ENCODE peak calls at places on chromosomes 12 and 14, in ten cellular contexts. B is foreskin fibroblast, I is T-helper 2 cell, Y is fibroblast of the aortic adventitia, V is tibial artery, T is NCI-H2081, R is astrocyte of the cerebellum, U is adrenal gland, M is caudate nucleus, S is NCI-H1092 treated with DMSO at 0.1 percent for 48 hours. X is an unnamed sample.

GRCh38 chr12:53174881-53175491 is 5.5 kb upstream of the ZNF740 start:
- DNase-seq in B (peak), I (no peak), Y (peak), V (no peak), T (peak), R (no peak), U (no peak), M (no peak), S (peak), X (no peak)

GRCh38 chr12:41919025-41919424 is 225.6 kb downstream of the GXYLT1 start:
- DNase-seq in B (no peak), I (no peak), Y (no peak), V (no peak), T (no peak), R (no peak), U (no peak), M (no peak), S (no peak), X (no peak)

GRCh38 chr12:113435367-113435766 is 13.2 kb downstream of the SDSL start:
- DNase-seq in B (no peak), I (no peak), Y (no peak), V (no peak), T (no peak), R (no peak), U (no peak), M (no peak), S (no peak), X (no peak)

GRCh38 chr14:100850841-100851585 is 25.1 kb downstream of the MEG3 start:
- DNase-seq in B (no peak), I (peak), Y (no peak), V (peak), T (peak), R (no peak), U (peak), M (no peak), S (peak), X (peak)

GRCh38 chr12:29741342-29742241 is 42.1 kb downstream of the TMTC1 start:
- DNase-seq in B (peak), I (no peak), Y (peak), V (no peak), T (no peak), R (peak), U (no peak), M (no peak), S (no peak), X (no peak)

GRCh38 chr12:20196767-20197166 is 171.6 kb upstream of the PDE3A start:
- DNase-seq in B (no peak), I (no peak), Y (no peak), V (no peak), T (no peak), R (no peak), U (no peak), M (no peak), S (no peak), X (no peak)

GRCh38 chr14:68781161-68782021 is 11.5 kb downstream of the ZFP36L1 start:
- DNase-seq in B (no peak), I (no peak), Y (no peak), V (peak), T (no peak), R (no peak), U (no peak), M (no peak), S (no peak), X (peak)

GRCh38 chr12:96068111-96068510 is 32.7 kb upstream of the LTA4H start:
- DNase-seq in B (no peak), I (no peak), Y (no peak), V (no peak), T (no peak), R (no peak), U (no peak), M (no peak), S (no peak), X (no peak)

GRCh38 chr12:120584343-120585149 is 3.3 kb upstream of the POP5 start:
- DNase-seq in B (peak), I (peak), Y (peak), V (peak), T (peak), R (no peak), U (peak), M (peak), S (no peak), X (peak)

GRCh38 chr12:16246264-16246663 is 31.2 kb downstream of the SLC15A5 start:
- DNase-seq in B (no peak), I (no peak), Y (no peak), V (no peak), T (no peak), R (no peak), U (no peak), M (no peak), S (no peak), X (no peak)

GRCh38 chr12:112350593-112351592 is 31.3 kb downstream of the HECTD4 start:
- DNase-seq in B (peak), I (no peak), Y (peak), V (no peak), T (no peak), R (no peak), U (no peak), M (no peak), S (no peak), X (no peak)

GRCh38 chr12:2412305-2412643 is 359.5 kb downstream of the CACNA1C start:
- DNase-seq in B (no peak), I (no peak), Y (no peak), V (no peak), T (no peak), R (no peak), U (no peak), M (no peak), S (no peak), X (no peak)

GRCh38 chr14:92122761-92123160 is 992 bp downstream of the CPSF2 start:
- DNase-seq in B (peak), I (no peak), Y (peak), V (no peak), T (no peak), R (no peak), U (no peak), M (no peak), S (no peak), X (no peak)

GRCh38 chr14:51963164-51963733 is 26.1 kb upstream of the RTRAF start:
- DNase-seq in B (peak), I (no peak), Y (peak), V (no peak), T (no peak), R (no peak), U (no peak), M (no peak), S (no peak), X (no peak)

GRCh38 chr14:99734406-99735051 is 50.4 kb downstream of the CYP46A1 start:
- DNase-seq in B (no peak), I (no peak), Y (no peak), V (peak), T (no peak), R (no peak), U (peak), M (no peak), S (no peak), X (peak)

GRCh38 chr12:122790393-122791075 is 16.2 kb downstream of the CCDC62 start:
- DNase-seq in B (peak), I (no peak), Y (no peak), V (no peak), T (no peak), R (no peak), U (no peak), M (no peak), S (no peak), X (no peak)

GRCh38 chr14:104979758-104980591 is 1.8 kb upstream of the AHNAK2 start:
- DNase-seq in B (peak), I (no peak), Y (peak), V (no peak), T (no peak), R (no peak), U (peak), M (no peak), S (no peak), X (peak)

GRCh38 chr12:51827925-51828818 is 20.3 kb downstream of the FIGNL2 start:
- DNase-seq in B (peak), I (peak), Y (peak), V (no peak), T (no peak), R (no peak), U (no peak), M (no peak), S (no peak), X (no peak)

GRCh38 chr14:77097006-77097688 is 911 bp upstream of the CIPC start:
- DNase-seq in B (no peak), I (no peak), Y (peak), V (no peak), T (no peak), R (no peak), U (no peak), M (no peak), S (peak), X (no peak)

GRCh38 chr14:102803139-102803538 is 25.9 kb downstream of the TRAF3 start:
- DNase-seq in B (peak), I (no peak), Y (no peak), V (peak), T (no peak), R (no peak), U (no peak), M (no peak), S (no peak), X (no peak)

GRCh38 chr12:108635201-108635996 is 1.7 kb upstream of the SELPLG start:
- DNase-seq in B (peak), I (no peak), Y (no peak), V (no peak), T (no peak), R (no peak), U (no peak), M (no peak), S (no peak), X (no peak)

GRCh38 chr12:94677778-94678177 is 27.4 kb upstream of the TMCC3 start:
- DNase-seq in B (no peak), I (no peak), Y (no peak), V (no peak), T (no peak), R (no peak), U (no peak), M (no peak), S (no peak), X (no peak)

X was measured in ovary.